ENCODE peak calls at places on chromosomes 3 and 15, in seven cellular contexts. One of them, this sample, is unnamed.
A peak's percentile ranks its signal among the peaks of the same experiment; 100 is the strongest.

GRCh38 chr3:23952646-23953045 is 7.6 kb downstream of the NR1D2 start:
- DNase-seq in hypothalamus: no peak
- DNase-seq in effector CD8-positive, alpha-beta T cell: no peak
- DNase-seq in skeletal muscle cell: no peak
- DNase-seq in activated T-cell treated with anti-CD3 and anti-CD28 coated beads for 48 hours: no peak
- DNase-seq in uterus: no peak
- DNase-seq in Kasumi-1: no peak
- DNase-seq in this sample: no peak

GRCh38 chr3:188658606-188659005 is 504.6 kb downstream of the LPP start:
- DNase-seq in hypothalamus: no peak
- DNase-seq in effector CD8-positive, alpha-beta T cell: no peak
- DNase-seq in skeletal muscle cell: no peak
- DNase-seq in activated T-cell treated with anti-CD3 and anti-CD28 coated beads for 48 hours: no peak
- DNase-seq in uterus: no peak
- DNase-seq in Kasumi-1: no peak
- DNase-seq in this sample: no peak

GRCh38 chr15:32131803-32132202 is 101.5 kb downstream of the CHRNA7 start:
- DNase-seq in hypothalamus: no peak
- DNase-seq in effector CD8-positive, alpha-beta T cell: no peak
- DNase-seq in skeletal muscle cell: no peak
- DNase-seq in activated T-cell treated with anti-CD3 and anti-CD28 coated beads for 48 hours: no peak
- DNase-seq in uterus: no peak
- DNase-seq in Kasumi-1: no peak
- DNase-seq in this sample: no peak

GRCh38 chr3:192875971-192876565 is 41.6 kb downstream of the MB21D2 start:
- DNase-seq in hypothalamus: no peak
- DNase-seq in effector CD8-positive, alpha-beta T cell: no peak
- DNase-seq in skeletal muscle cell: no peak
- DNase-seq in activated T-cell treated with anti-CD3 and anti-CD28 coated beads for 48 hours: no peak
- DNase-seq in uterus: no peak
- DNase-seq in Kasumi-1: no peak
- DNase-seq in this sample: no peak

GRCh38 chr3:10273697-10274305 is 18.9 kb downstream of the GHRL start:
- DNase-seq in hypothalamus: no peak
- DNase-seq in effector CD8-positive, alpha-beta T cell: no peak
- DNase-seq in skeletal muscle cell: no peak
- DNase-seq in activated T-cell treated with anti-CD3 and anti-CD28 coated beads for 48 hours: no peak
- DNase-seq in uterus: no peak
- DNase-seq in Kasumi-1: peak; percentile 27
- DNase-seq in this sample: no peak

GRCh38 chr15:70867911-70868467 is 14.0 kb upstream of the LARP6 start:
- DNase-seq in hypothalamus: no peak
- DNase-seq in effector CD8-positive, alpha-beta T cell: no peak
- DNase-seq in skeletal muscle cell: peak; percentile 82
- DNase-seq in activated T-cell treated with anti-CD3 and anti-CD28 coated beads for 48 hours: no peak
- DNase-seq in uterus: peak; percentile 71
- DNase-seq in Kasumi-1: no peak
- DNase-seq in this sample: no peak

GRCh38 chr3:181715601-181716340 is 4.0 kb downstream of the SOX2 start:
- DNase-seq in hypothalamus: no peak
- DNase-seq in effector CD8-positive, alpha-beta T cell: no peak
- DNase-seq in skeletal muscle cell: no peak
- DNase-seq in activated T-cell treated with anti-CD3 and anti-CD28 coated beads for 48 hours: no peak
- DNase-seq in uterus: no peak
- DNase-seq in Kasumi-1: no peak
- DNase-seq in this sample: no peak

GRCh38 chr3:157070600-157070999 is 89.3 kb downstream of the CCNL1 start:
- DNase-seq in hypothalamus: no peak
- DNase-seq in effector CD8-positive, alpha-beta T cell: no peak
- DNase-seq in skeletal muscle cell: no peak
- DNase-seq in activated T-cell treated with anti-CD3 and anti-CD28 coated beads for 48 hours: no peak
- DNase-seq in uterus: no peak
- DNase-seq in Kasumi-1: no peak
- DNase-seq in this sample: no peak

GRCh38 chr3:149663966-149664365 is 6.1 kb upstream of the WWTR1 start:
- DNase-seq in hypothalamus: no peak
- DNase-seq in effector CD8-positive, alpha-beta T cell: no peak
- DNase-seq in skeletal muscle cell: no peak
- DNase-seq in activated T-cell treated with anti-CD3 and anti-CD28 coated beads for 48 hours: no peak
- DNase-seq in uterus: no peak
- DNase-seq in Kasumi-1: no peak
- DNase-seq in this sample: no peak

GRCh38 chr3:56836276-56837163 is 34.8 kb upstream of the ARHGEF3 start:
- DNase-seq in hypothalamus: no peak
- DNase-seq in effector CD8-positive, alpha-beta T cell: no peak
- DNase-seq in skeletal muscle cell: no peak
- DNase-seq in activated T-cell treated with anti-CD3 and anti-CD28 coated beads for 48 hours: no peak
- DNase-seq in uterus: no peak
- DNase-seq in Kasumi-1: no peak
- DNase-seq in this sample: no peak

GRCh38 chr3:72265250-72265649 is 480.3 kb upstream of the PROK2 start:
- DNase-seq in hypothalamus: no peak
- DNase-seq in effector CD8-positive, alpha-beta T cell: no peak
- DNase-seq in skeletal muscle cell: no peak
- DNase-seq in activated T-cell treated with anti-CD3 and anti-CD28 coated beads for 48 hours: no peak
- DNase-seq in uterus: no peak
- DNase-seq in Kasumi-1: peak; percentile 50
- DNase-seq in this sample: no peak

GRCh38 chr3:73604491-73604890 is 20.2 kb downstream of the PDZRN3 start:
- DNase-seq in hypothalamus: no peak
- DNase-seq in effector CD8-positive, alpha-beta T cell: no peak
- DNase-seq in skeletal muscle cell: peak; percentile 75
- DNase-seq in activated T-cell treated with anti-CD3 and anti-CD28 coated beads for 48 hours: no peak
- DNase-seq in uterus: no peak
- DNase-seq in Kasumi-1: no peak
- DNase-seq in this sample: no peak

GRCh38 chr15:40115670-40116093 is 7.0 kb upstream of the BMF start:
- DNase-seq in hypothalamus: no peak
- DNase-seq in effector CD8-positive, alpha-beta T cell: no peak
- DNase-seq in skeletal muscle cell: no peak
- DNase-seq in activated T-cell treated with anti-CD3 and anti-CD28 coated beads for 48 hours: peak; percentile 34
- DNase-seq in uterus: no peak
- DNase-seq in Kasumi-1: peak; percentile 26
- DNase-seq in this sample: no peak

GRCh38 chr15:74892313-74892712 is 2.5 kb downstream of the MPI start:
- DNase-seq in hypothalamus: no peak
- DNase-seq in effector CD8-positive, alpha-beta T cell: no peak
- DNase-seq in skeletal muscle cell: no peak
- DNase-seq in activated T-cell treated with anti-CD3 and anti-CD28 coated beads for 48 hours: no peak
- DNase-seq in uterus: no peak
- DNase-seq in Kasumi-1: no peak
- DNase-seq in this sample: no peak

GRCh38 chr3:31288641-31289100 is 244.1 kb upstream of the STT3B start:
- DNase-seq in hypothalamus: no peak
- DNase-seq in effector CD8-positive, alpha-beta T cell: no peak
- DNase-seq in skeletal muscle cell: peak; percentile 34
- DNase-seq in activated T-cell treated with anti-CD3 and anti-CD28 coated beads for 48 hours: peak; percentile 25
- DNase-seq in uterus: peak; percentile 69
- DNase-seq in Kasumi-1: no peak
- DNase-seq in this sample: no peak

GRCh38 chr3:52892625-52893311 is 4.6 kb downstream of the STIMATE start:
- DNase-seq in hypothalamus: no peak
- DNase-seq in effector CD8-positive, alpha-beta T cell: no peak
- DNase-seq in skeletal muscle cell: no peak
- DNase-seq in activated T-cell treated with anti-CD3 and anti-CD28 coated beads for 48 hours: no peak
- DNase-seq in uterus: no peak
- DNase-seq in Kasumi-1: peak; percentile 4
- DNase-seq in this sample: no peak

GRCh38 chr3:27666708-27667107 is 55.4 kb downstream of the EOMES start:
- DNase-seq in hypothalamus: peak; percentile 51
- DNase-seq in effector CD8-positive, alpha-beta T cell: no peak
- DNase-seq in skeletal muscle cell: peak; percentile 64
- DNase-seq in activated T-cell treated with anti-CD3 and anti-CD28 coated beads for 48 hours: no peak
- DNase-seq in uterus: peak; percentile 18
- DNase-seq in Kasumi-1: peak; percentile 96
- DNase-seq in this sample: no peak

GRCh38 chr15:74137544-74137920 is 7.1 kb downstream of the ISLR2 start:
- DNase-seq in hypothalamus: no peak
- DNase-seq in effector CD8-positive, alpha-beta T cell: no peak
- DNase-seq in skeletal muscle cell: no peak
- DNase-seq in activated T-cell treated with anti-CD3 and anti-CD28 coated beads for 48 hours: no peak
- DNase-seq in uterus: no peak
- DNase-seq in Kasumi-1: no peak
- DNase-seq in this sample: no peak

GRCh38 chr3:45167011-45167911 is 21.1 kb upstream of the CDCP1 start:
- DNase-seq in hypothalamus: peak; percentile 6
- DNase-seq in effector CD8-positive, alpha-beta T cell: peak; percentile 27
- DNase-seq in skeletal muscle cell: peak; percentile 70
- DNase-seq in activated T-cell treated with anti-CD3 and anti-CD28 coated beads for 48 hours: peak; percentile 79
- DNase-seq in uterus: peak; percentile 59
- DNase-seq in Kasumi-1: peak; percentile 98
- DNase-seq in this sample: peak; percentile 83

This sample was measured in thoracic aorta.